ENCODE peak calls at places on chromosomes 3 and 15, in four cellular contexts. K is stimulated activated CD4-positive, alpha-beta T cell treated with anti-CD3 and anti-CD28 coated beads, TNF-alpha, amount 100 ng/mL, for 4 hours; O is stimulated activated CD8-positive, alpha-beta memory T cell treated with anti-CD3 and anti-CD28 coated beads, Interleukin-4, amount 100 ng/mL, for 4 hours; F is HTR-8/SVneo. U is an unnamed sample.
A peak's percentile ranks its signal among the peaks of the same experiment; 100 is the strongest.

GRCh38 chr3:78430741-78431140 is 1337.1 kb downstream of the ROBO1 start:
- DNase-seq in K (no peak), O (no peak), F (no peak), U (peak; percentile 22)

GRCh38 chr3:9750556-9751411 is 1.0 kb downstream of the OGG1 start:
- DNase-seq in K (no peak), F (no peak), O (no peak), U (peak; percentile 22)

GRCh38 chr15:28998511-28998910 is 112.7 kb downstream of the APBA2 start:
- DNase-seq in K (no peak), F (no peak), O (no peak), U (no peak)

GRCh38 chr15:99168601-99169580 is 64.0 kb downstream of the SYNM start:
- DNase-seq in K (no peak), O (no peak), F (no peak), U (no peak)

GRCh38 chr3:126473292-126474168 is 2.2 kb downstream of the ZXDC start:
- DNase-seq in K (no peak), F (no peak), O (no peak), U (no peak)

GRCh38 chr15:40427188-40427587 is 13.6 kb upstream of the BAHD1 start:
- DNase-seq in F (no peak), K (no peak), O (no peak), U (no peak)

GRCh38 chr3:129032716-129033115 is 27.9 kb upstream of the GP9 start:
- DNase-seq in K (no peak), O (no peak), F (no peak), U (no peak)

GRCh38 chr15:36373549-36373948 is 205.9 kb upstream of the CDIN1 start:
- DNase-seq in K (no peak), F (no peak), O (no peak), U (peak; percentile 74)

GRCh38 chr3:87167634-87168456 is 59.3 kb upstream of the CHMP2B start:
- DNase-seq in F (peak; percentile 7), K (no peak), O (no peak), U (peak; percentile 52)

GRCh38 chr3:122257951-122258350 is 67.1 kb upstream of the CSTA start:
- DNase-seq in K (no peak), F (no peak), O (no peak), U (no peak)

GRCh38 chr3:58116985-58117384 is 93.8 kb downstream of the DNASE1L3 start:
- DNase-seq in F (no peak), O (no peak), K (no peak), U (no peak)

GRCh38 chr3:48119495-48120193 is 68.6 kb downstream of the CDC25A start:
- DNase-seq in K (no peak), F (no peak), O (no peak), U (peak; percentile 62)

GRCh38 chr15:61518191-61518950 is 289.3 kb upstream of the RORA start:
- DNase-seq in F (no peak), K (no peak), O (no peak), U (no peak)

GRCh38 chr3:32818431-32819085 is 761 bp downstream of the TRIM71 start:
- DNase-seq in F (no peak), O (no peak), K (no peak), U (no peak)

GRCh38 chr15:33851079-33851478 is 117.2 kb upstream of the CHRM5 start:
- DNase-seq in O (no peak), K (no peak), F (no peak), U (no peak)

GRCh38 chr15:90035095-90035834 is 34.1 kb downstream of the ZNF710 start:
- DNase-seq in K (no peak), F (peak; percentile 39), O (peak; percentile 12), U (peak; percentile 59)

GRCh38 chr3:10555263-10555662 is 49.9 kb upstream of the ATP2B2 start:
- DNase-seq in F (no peak), K (no peak), O (no peak), U (no peak)

GRCh38 chr3:122231781-122232180 is 48.3 kb downstream of the CASR start:
- DNase-seq in K (no peak), F (no peak), O (no peak), U (no peak)

U was measured in M059J.